ENCODE peak calls at places on chromosomes 5 and 9, in four cellular contexts. K, G, U and L are unnamed samples.

GRCh38 chr5:103562084-103562452 is 521 bp downstream of the NUDT12 start:
- DNase-seq in K (no peak), G (no peak), U (no peak), L (no peak)

GRCh38 chr9:93645149-93645889 is 68.9 kb downstream of the PHF2 start:
- DNase-seq in K (no peak), G (no peak), U (no peak), L (no peak)

GRCh38 chr9:111661802-111662491 is 542 bp downstream of the GNG10 start:
- DNase-seq in K (peak; percentile 22), G (no peak), U (no peak), L (peak; percentile 40)

GRCh38 chr5:160207061-160207460 is 22.2 kb upstream of the FABP6 start:
- DNase-seq in K (no peak), G (no peak), U (no peak), L (no peak)

GRCh38 chr5:168449166-168449565 is 37.1 kb upstream of the RARS1 start:
- DNase-seq in K (no peak), G (no peak), U (no peak), L (no peak)

GRCh38 chr5:150622157-150622556 is 18.3 kb upstream of the SYNPO start:
- DNase-seq in K (no peak), G (no peak), U (no peak), L (no peak)

GRCh38 chr9:98673681-98674080 is 35.1 kb downstream of the GABBR2 start:
- DNase-seq in K (no peak), G (no peak), U (no peak), L (no peak)

GRCh38 chr5:179264641-179265528 is 80.4 kb downstream of the ADAMTS2 start:
- DNase-seq in K (peak; percentile 8), G (no peak), U (no peak), L (no peak)

GRCh38 chr9:7210854-7211637 is 453.3 kb downstream of the KDM4C start:
- DNase-seq in K (no peak), G (no peak), U (no peak), L (no peak)

GRCh38 chr5:172707285-172708182 is 63.5 kb downstream of the DUSP1 start:
- DNase-seq in K (peak; percentile 36), G (no peak), U (no peak), L (no peak)

GRCh38 chr9:80622508-80622907 is 1050.7 kb downstream of the TLE4 start:
- DNase-seq in K (no peak), G (no peak), U (no peak), L (no peak)

GRCh38 chr5:145834917-145835838 is at the start of gene PRELID2:
- DNase-seq in K (peak; percentile 93), G (peak; percentile 82), U (peak; percentile 10), L (peak; percentile 91)

GRCh38 chr5:180172447-180173197 is 36.4 kb downstream of the RASGEF1C start:
- DNase-seq in K (peak; percentile 27), G (no peak), U (no peak), L (peak; percentile 51)

GRCh38 chr5:111973946-111974345 is 217.0 kb upstream of the NREP start:
- DNase-seq in K (no peak), G (no peak), U (no peak), L (no peak)

GRCh38 chr9:135230386-135230765 is 142.9 kb downstream of the OLFM1 start:
- DNase-seq in K (peak; percentile 7), G (no peak), U (no peak), L (no peak)

GRCh38 chr5:141913560-141913959 is 10.1 kb upstream of the DELE1 start:
- DNase-seq in K (no peak), G (no peak), U (no peak), L (no peak)

GRCh38 chr9:86977205-86977835 is 30.0 kb upstream of the GAS1 start:
- DNase-seq in K (no peak), G (no peak), U (no peak), L (no peak)

GRCh38 chr9:136565075-136565721 is 19.4 kb upstream of the NOTCH1 start:
- DNase-seq in K (no peak), G (no peak), U (no peak), L (peak; percentile 82)

GRCh38 chr9:129803679-129804065 is 688 bp downstream of the TOR1B start:
- DNase-seq in K (no peak), G (no peak), U (no peak), L (no peak)

GRCh38 chr5:17216974-17217325 is 481 bp upstream of the BASP1 start:
- DNase-seq in K (no peak), G (no peak), U (no peak), L (peak; percentile 7)

GRCh38 chr9:86655147-86655546 is 292.2 kb downstream of the GAS1 start:
- DNase-seq in K (no peak), G (no peak), U (no peak), L (no peak)

GRCh38 chr5:78509884-78510769 is 138.4 kb downstream of the LHFPL2 start:
- DNase-seq in K (peak; percentile 85), G (no peak), U (no peak), L (peak; percentile 63)

GRCh38 chr5:97764700-97765099 is 581.7 kb upstream of the RIOK2 start:
- DNase-seq in K (no peak), G (no peak), U (no peak), L (no peak)

GRCh38 chr9:123679330-123679987 is 250.5 kb downstream of the DENND1A start:
- DNase-seq in K (no peak), G (no peak), U (no peak), L (no peak)

GRCh38 chr5:132059043-132059695 is 1.3 kb upstream of the IL3 start:
- DNase-seq in K (peak; percentile 9), G (no peak), U (no peak), L (no peak)

GRCh38 chr9:92659601-92660000 is 10.3 kb downstream of the IPPK start:
- DNase-seq in K (no peak), G (no peak), U (no peak), L (no peak)

GRCh38 chr5:180785794-180786221 is 16.8 kb downstream of the MGAT1 start:
- DNase-seq in K (peak; percentile 55), G (no peak), U (no peak), L (no peak)

GRCh38 chr5:5497132-5497748 is 74.8 kb downstream of the ICE1 start:
- DNase-seq in K (no peak), G (no peak), U (no peak), L (peak; percentile 55)

GRCh38 chr5:36156619-36157018 is 4.7 kb downstream of the SKP2 start:
- DNase-seq in K (no peak), G (no peak), U (no peak), L (no peak)

GRCh38 chr9:4321554-4321953 is 21.7 kb upstream of the GLIS3 start:
- DNase-seq in K (no peak), G (no peak), U (no peak), L (no peak)

GRCh38 chr9:78393340-78393739 is 96.4 kb downstream of the PSAT1 start:
- DNase-seq in K (no peak), G (no peak), U (no peak), L (no peak)

GRCh38 chr5:15452780-15453179 is 47.2 kb upstream of the FBXL7 start:
- DNase-seq in K (no peak), G (no peak), U (no peak), L (no peak)

GRCh38 chr5:132658383-132659302 is 670 bp downstream of the IL13 start:
- DNase-seq in K (no peak), G (no peak), U (no peak), L (no peak)

GRCh38 chr5:10946050-10946449 is 185.0 kb upstream of the DAP start:
- DNase-seq in K (no peak), G (no peak), U (no peak), L (no peak)

GRCh38 chr5:177361418-177362101 is 3.8 kb downstream of the RGS14 start:
- DNase-seq in K (no peak), G (no peak), U (no peak), L (no peak)

GRCh38 chr5:55004728-55005127 is 19.3 kb upstream of the GZMK start:
- DNase-seq in K (no peak), G (no peak), U (no peak), L (no peak)

GRCh38 chr5:180825768-180826525 is 23.3 kb upstream of the MGAT1 start:
- DNase-seq in K (peak; percentile 95), G (no peak), U (no peak), L (no peak)

GRCh38 chr5:172959824-172960799 is 888 bp downstream of the RPL26L1 start:
- DNase-seq in K (no peak), G (no peak), U (no peak), L (no peak)

DNA sequence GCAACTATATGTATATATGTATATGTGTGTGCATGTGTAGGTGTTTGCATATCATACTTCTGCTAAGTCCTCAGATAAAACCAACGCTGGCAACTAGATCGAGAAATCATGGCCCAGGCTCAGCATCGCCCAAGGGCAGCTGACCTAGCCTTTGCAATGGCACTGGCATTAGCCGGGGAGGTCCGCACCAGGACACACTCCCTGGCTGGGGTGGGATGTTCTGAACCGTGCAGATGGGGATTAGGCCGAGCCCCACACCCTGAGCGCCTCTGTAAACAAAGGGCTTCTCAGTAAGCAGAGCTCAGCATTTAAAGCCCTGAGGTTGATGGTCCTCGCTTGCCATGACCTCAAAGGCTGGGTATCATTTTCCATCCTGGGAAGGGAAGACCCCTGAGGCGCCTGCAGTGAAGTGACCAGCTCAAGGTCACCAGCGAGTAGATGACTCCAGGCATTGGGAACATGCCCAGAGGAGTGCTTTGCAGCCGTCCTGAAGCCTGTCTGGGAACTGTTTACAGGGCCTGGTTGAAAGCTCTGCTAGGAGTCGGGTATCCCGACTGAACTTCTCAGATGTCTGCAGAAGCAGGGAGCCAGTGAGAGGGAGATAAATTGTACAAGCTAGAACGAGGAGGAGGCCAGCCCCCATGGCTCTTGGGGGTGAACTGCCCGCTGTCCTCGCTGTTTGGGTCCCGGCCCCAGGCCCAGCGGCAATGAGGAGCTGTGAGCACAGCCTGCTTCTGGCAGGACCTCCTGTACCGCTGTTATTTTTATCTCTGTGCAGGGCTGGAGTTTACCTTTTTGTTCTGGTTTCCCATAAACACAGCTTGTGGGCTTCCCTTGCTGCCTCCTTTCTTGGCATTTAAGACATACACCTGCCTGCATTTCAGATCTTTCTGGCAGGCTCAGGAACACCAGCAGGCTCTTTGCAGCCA is 18.4 kb downstream of the GADD45G start:
- DNase-seq in K (peak; percentile 75), G (no peak), U (no peak), L (peak; percentile 46)
- H3K4me1 ChIP-seq in K (peaks cover 82% of the 10 kb centered on the region), G (peaks cover 3% of the 10 kb centered on the region), U (peaks cover 47% of the 10 kb centered on the region), L (peaks cover 28% of the 10 kb centered on the region)

GRCh38 chr5:123035950-123036390 is 555 bp downstream of the PPIC start:
- DNase-seq in K (peak; percentile 71), G (no peak), U (no peak), L (peak; percentile 14)
- H3K4me3 ChIP-seq in K (peak overlapping the region; percentile 88), G (peak overlapping the region; percentile 95), U (peak overlapping the region; percentile 78), L (peak overlapping the region; percentile 88)

GRCh38 chr5:42991477-42992034 is 48.6 kb downstream of the ANXA2R start:
- DNase-seq in K (no peak), G (no peak), U (no peak), L (no peak)
- H3K27me3 ChIP-seq in K (peaks cover 33% of the 10 kb centered on the region), G (peaks cover 65% of the 10 kb centered on the region), U (peaks cover 94% of the 10 kb centered on the region), L (peaks cover 31% of the 10 kb centered on the region)

DNA sequence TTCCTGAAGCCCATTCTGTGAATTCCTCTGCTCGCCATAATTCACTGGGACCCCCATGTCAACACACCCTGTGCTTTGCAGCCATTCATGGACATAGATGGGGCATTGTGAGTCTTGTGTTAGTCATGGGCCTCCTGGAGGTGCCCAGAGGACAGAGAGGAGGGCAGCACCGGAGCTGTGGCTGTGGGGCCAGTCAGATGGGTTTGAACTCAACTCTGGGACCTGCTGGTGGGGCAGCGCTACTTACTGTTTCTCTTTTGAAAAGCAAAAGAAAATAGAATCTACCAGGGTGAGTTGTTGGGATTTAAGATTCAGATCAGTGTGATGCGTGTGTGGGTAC is 11.3 kb upstream of the EXOC3 start:
- DNase-seq in K (no peak), G (no peak), U (no peak), L (no peak)
- H3K4me1 ChIP-seq in K (no peaks in the 10 kb centered on the region), G (peaks cover 2% of the 10 kb centered on the region), U (peaks cover 18% of the 10 kb centered on the region), L (no peaks in the 10 kb centered on the region)

GRCh38 chr9:124852829-124853531 is at the start of gene WDR38:
- DNase-seq in K (peak; percentile 75), G (peak; percentile 48), U (no peak), L (peak; percentile 83)
- H3K4me3 ChIP-seq in K (peak within 1 kb of the TSS; percentile 9), G (peak within 1 kb of the TSS; percentile 71), U (peak within 1 kb of the TSS; percentile 64), L (peak within 1 kb of the TSS; percentile 52)